ENCODE peak calls at places on chromosomes 5 and 9, in ten cellular contexts. R is activated CD4-positive, alpha-beta T cell treated with anti-CD3 and anti-CD28 coated beads for 1 hour; Y is GM12865; P is HTR-8/SVneo; Q is fibroblast of lung; W is memory B cell; U is GM23338; G is hepatic stellate cell; N is A172; H is CD4-positive, alpha-beta memory T cell. O is an unnamed sample.

GRCh38 chr9:129773262-129774048 is 20.6 kb upstream of the PTGES start:
- DNase-seq in R (no peak), Y (no peak), P (peak), Q (peak), W (no peak), U (no peak), G (no peak), N (peak), H (no peak), O (no peak)

GRCh38 chr5:108769352-108769751 is 21.7 kb downstream of the FER start:
- DNase-seq in R (no peak), Y (peak), P (no peak), Q (no peak), W (no peak), U (no peak), G (no peak), N (no peak), H (no peak), O (no peak)

GRCh38 chr5:150245111-150245789 is 44.3 kb downstream of the CAMK2A start:
- DNase-seq in R (no peak), Y (no peak), P (no peak), Q (peak), W (no peak), U (no peak), G (peak), N (peak), H (no peak), O (no peak)

GRCh38 chr9:121720311-121720991 is 69.0 kb downstream of the DAB2IP start:
- DNase-seq in R (no peak), Y (no peak), P (no peak), Q (no peak), W (no peak), U (no peak), G (no peak), N (no peak), H (no peak), O (no peak)

GRCh38 chr9:112971415-112971814 is 40.6 kb downstream of the ZNF883 start:
- DNase-seq in R (no peak), Y (peak), P (peak), Q (no peak), W (no peak), U (peak), G (no peak), N (peak), H (no peak), O (no peak)

GRCh38 chr9:135579889-135580660 is 18.5 kb downstream of the PAEP start:
- DNase-seq in R (no peak), Y (peak), P (no peak), Q (no peak), W (no peak), U (no peak), G (no peak), N (no peak), H (no peak), O (no peak)

GRCh38 chr5:159824188-159825153 is 91.8 kb upstream of the ADRA1B start:
- DNase-seq in R (no peak), Y (no peak), P (no peak), Q (no peak), W (no peak), U (no peak), G (no peak), N (peak), H (no peak), O (no peak)

GRCh38 chr5:11719888-11720481 is 184.3 kb downstream of the CTNND2 start:
- DNase-seq in R (no peak), Y (peak), P (peak), Q (no peak), W (no peak), U (peak), G (no peak), N (peak), H (no peak), O (peak)

GRCh38 chr9:120663380-120663779 is 50.9 kb downstream of the MEGF9 start:
- DNase-seq in R (no peak), Y (no peak), P (no peak), Q (no peak), W (no peak), U (no peak), G (no peak), N (peak), H (no peak), O (no peak)

GRCh38 chr9:87706066-87706739 is 19.7 kb upstream of the CTSL start:
- DNase-seq in R (no peak), Y (no peak), P (no peak), Q (no peak), W (no peak), U (no peak), G (no peak), N (no peak), H (no peak), O (no peak)

GRCh38 chr5:78781611-78782356 is 133.2 kb upstream of the LHFPL2 start:
- DNase-seq in R (no peak), Y (no peak), P (no peak), Q (peak), W (no peak), U (no peak), G (no peak), N (no peak), H (no peak), O (no peak)

GRCh38 chr5:153632748-153633290 is 142.3 kb downstream of the GRIA1 start:
- DNase-seq in R (no peak), Y (no peak), P (no peak), Q (no peak), W (no peak), U (peak), G (no peak), N (peak), H (no peak), O (no peak)